ENCODE peak calls at places on chromosomes 16 and 17, in seven cellular contexts. G is H1; R is SHP77 treated with DMSO at 0.1 percent for 48 hours; Y is GM04503; U is NCI-H1417 treated with DMSO at 0.1 percent for 48 hours; V is CD8-positive, alpha-beta T cell; P is stimulated activated CD8-positive, alpha-beta memory T cell treated with anti-CD3 and anti-CD28 coated beads, Interleukin-7, amount 100 ng/mL, for 24 hours. H is an unnamed sample.

GRCh38 chr16:85782476-85782875 is 16.9 kb downstream of the EMC8 start:
- DNase-seq in Y (no peak), R (no peak), G (no peak), P (no peak), U (no peak), V (no peak), H (no peak)

GRCh38 chr17:40448639-40449261 is 5.5 kb downstream of the IGFBP4 start:
- DNase-seq in Y (no peak), P (no peak), R (no peak), U (no peak), V (no peak), G (no peak), H (no peak)

GRCh38 chr17:64472564-64472963 is 23.6 kb downstream of the MILR1 start:
- DNase-seq in Y (no peak), V (no peak), U (no peak), G (no peak), R (no peak), P (no peak), H (no peak)

GRCh38 chr17:7403902-7404736 is at the start of gene TMEM256:
- DNase-seq in V (peak; percentile 94), U (peak; percentile 83), Y (peak; percentile 95), G (peak; percentile 96), R (peak; percentile 100), P (peak; percentile 92), H (peak; percentile 96)

GRCh38 chr16:17299790-17300189 is 171.0 kb downstream of the XYLT1 start:
- DNase-seq in V (no peak), Y (no peak), G (no peak), R (no peak), P (no peak), U (no peak), H (no peak)

GRCh38 chr17:17204041-17204591 is 2.0 kb downstream of the PLD6 start:
- DNase-seq in G (no peak), R (no peak), U (no peak), Y (no peak), V (no peak), P (no peak), H (no peak)

GRCh38 chr16:51592013-51592501 is 441.0 kb upstream of the SALL1 start:
- DNase-seq in P (no peak), G (no peak), Y (no peak), V (no peak), R (no peak), U (no peak), H (peak; percentile 18)

GRCh38 chr17:15498107-15498506 is 30.7 kb upstream of the CDRT4 start:
- DNase-seq in U (no peak), R (no peak), G (no peak), Y (no peak), P (no peak), V (no peak), H (no peak)

GRCh38 chr16:86398622-86399021 is 111.7 kb upstream of the FOXF1 start:
- DNase-seq in U (no peak), Y (no peak), G (no peak), P (no peak), V (no peak), R (no peak), H (no peak)

H was measured in kidney epithelial cell.